ENCODE peak calls at places on chromosomes 1 and 21, in six cellular contexts. C is ovary; U is HFFc6; Q is CD4-positive, alpha-beta T cell; K is T-helper 17 cell; W is dermis blood vessel endothelial cell. P is an unnamed sample.

GRCh38 chr1:51214615-51215131 is 21.4 kb upstream of the RNF11 start:
- DNase-seq in K (no peak), U (peak; percentile 85), C (peak; percentile 44), Q (no peak), W (no peak), P (no peak)

GRCh38 chr1:154445040-154445472 is 39.9 kb downstream of the IL6R start:
- DNase-seq in C (no peak), W (peak; percentile 20), K (no peak), Q (no peak), U (peak; percentile 81), P (no peak)

GRCh38 chr1:48693674-48694347 is 82.9 kb downstream of the BEND5 start:
- DNase-seq in K (no peak), Q (no peak), U (no peak), W (no peak), C (no peak), P (no peak)

GRCh38 chr1:216168481-216169005 is 254.7 kb downstream of the USH2A start:
- DNase-seq in Q (no peak), K (no peak), C (no peak), W (no peak), U (peak; percentile 24), P (no peak)

GRCh38 chr1:106254748-106255147 is 801.7 kb upstream of the PRMT6 start:
- DNase-seq in U (no peak), K (no peak), Q (no peak), C (no peak), W (no peak), P (no peak)

GRCh38 chr1:147292635-147293251 is 50.3 kb downstream of the CHD1L start:
- DNase-seq in K (no peak), C (no peak), Q (no peak), U (peak; percentile 98), W (peak; percentile 18), P (peak; percentile 66)

GRCh38 chr1:47184771-47185677 is 4.8 kb downstream of the PDZK1IP1 start:
- DNase-seq in Q (no peak), W (no peak), C (no peak), K (no peak), U (no peak), P (no peak)

GRCh38 chr21:35203093-35204021 is 154.3 kb upstream of the RUNX1 start:
- DNase-seq in C (no peak), W (peak; percentile 68), Q (no peak), K (no peak), U (peak; percentile 81), P (no peak)

GRCh38 chr1:197519741-197520334 is 251.8 kb downstream of the CRB1 start:
- DNase-seq in C (no peak), W (peak; percentile 41), K (no peak), Q (no peak), U (peak; percentile 17), P (no peak)

GRCh38 chr1:201640624-201641023 is 101.7 kb downstream of the NAV1 start:
- DNase-seq in W (no peak), U (no peak), K (no peak), Q (no peak), C (peak; percentile 37), P (no peak)

GRCh38 chr1:23227806-23228205 is 10.5 kb upstream of the HTR1D start:
- DNase-seq in W (no peak), Q (no peak), C (no peak), K (no peak), U (no peak), P (no peak)

P was measured in dermis microvascular lymphatic vessel endothelial cell.